ENCODE peak calls at places on chromosomes 2 and 18, in seven cellular contexts. R, S, F, U, W, L and E are unnamed samples.

GRCh38 chr2:145185696-145186095 is 665.8 kb upstream of the ZEB2 start:
- DNase-seq in R (no peak), S (no peak), F (no peak), U (no peak), W (no peak), L (no peak), E (no peak)

GRCh38 chr18:22167091-22167470 is 2.3 kb upstream of the GATA6 start:
- DNase-seq in R (peak; percentile 56), S (peak; percentile 49), F (no peak), U (no peak), W (no peak), L (no peak), E (no peak)

GRCh38 chr2:116645155-116645554 is 1169.3 kb upstream of the DDX18 start:
- DNase-seq in R (no peak), S (no peak), F (no peak), U (no peak), W (no peak), L (no peak), E (no peak)

GRCh38 chr2:62221141-62221540 is 25.2 kb downstream of the B3GNT2 start:
- DNase-seq in R (no peak), S (peak; percentile 70), F (no peak), U (no peak), W (no peak), L (no peak), E (no peak)

GRCh38 chr2:227473019-227473461 is 1.1 kb downstream of the AGFG1 start:
- DNase-seq in R (no peak), S (no peak), F (no peak), U (no peak), W (no peak), L (no peak), E (no peak)

GRCh38 chr2:96727431-96727830 is 12.4 kb downstream of the LMAN2L start:
- DNase-seq in R (no peak), S (peak; percentile 80), F (no peak), U (no peak), W (no peak), L (no peak), E (no peak)

GRCh38 chr2:650343-651310 is 26.6 kb downstream of the TMEM18 start:
- DNase-seq in R (no peak), S (no peak), F (no peak), U (peak; percentile 39), W (no peak), L (no peak), E (no peak)

GRCh38 chr2:183179156-183179555 is 54.9 kb downstream of the NUP35 start:
- DNase-seq in R (no peak), S (peak; percentile 48), F (no peak), U (no peak), W (no peak), L (no peak), E (no peak)

GRCh38 chr2:46001741-46002506 is 295.3 kb upstream of the EPAS1 start:
- DNase-seq in R (no peak), S (peak; percentile 78), F (no peak), U (no peak), W (no peak), L (no peak), E (no peak)

GRCh38 chr18:79405019-79405780 is 9.5 kb downstream of the NFATC1 start:
- DNase-seq in R (no peak), S (no peak), F (no peak), U (peak; percentile 50), W (no peak), L (no peak), E (no peak)

GRCh38 chr2:145563752-145564615 is 1044.1 kb upstream of the ZEB2 start:
- DNase-seq in R (no peak), S (no peak), F (no peak), U (no peak), W (no peak), L (peak; percentile 21), E (no peak)

GRCh38 chr2:112147796-112148195 is 9.6 kb downstream of the FBLN7 start:
- DNase-seq in R (peak; percentile 29), S (peak; percentile 65), F (no peak), U (no peak), W (peak; percentile 3), L (no peak), E (no peak)

GRCh38 chr2:109582928-109583895 is 30.6 kb downstream of the SEPTIN10 start:
- DNase-seq in R (no peak), S (peak; percentile 71), F (no peak), U (no peak), W (no peak), L (no peak), E (no peak)

GRCh38 chr18:55287935-55288868 is 299.8 kb downstream of the TCF4 start:
- DNase-seq in R (no peak), S (no peak), F (no peak), U (no peak), W (no peak), L (no peak), E (no peak)

GRCh38 chr2:167005096-167005495 is 116.8 kb downstream of the XIRP2 start:
- DNase-seq in R (no peak), S (no peak), F (no peak), U (no peak), W (no peak), L (no peak), E (no peak)

GRCh38 chr2:121530210-121530562 is 494 bp upstream of the RNU4ATAC start:
- DNase-seq in R (peak; percentile 79), S (peak; percentile 81), F (no peak), U (peak; percentile 91), W (no peak), L (no peak), E (peak; percentile 22)

GRCh38 chr18:73683618-73684238 is 463.9 kb downstream of the FBXO15 start:
- DNase-seq in R (no peak), S (peak; percentile 17), F (no peak), U (no peak), W (no peak), L (no peak), E (no peak)

GRCh38 chr2:163736433-163737168 is 793 bp upstream of the FIGN start:
- DNase-seq in R (peak; percentile 66), S (peak; percentile 50), F (no peak), U (peak; percentile 82), W (peak; percentile 19), L (no peak), E (no peak)

GRCh38 chr18:12540751-12541150 is 117.2 kb downstream of the SPIRE1 start:
- DNase-seq in R (no peak), S (no peak), F (no peak), U (no peak), W (no peak), L (no peak), E (no peak)

GRCh38 chr2:216426938-216427337 is 14.7 kb downstream of the SMARCAL1 start:
- DNase-seq in R (no peak), S (peak; percentile 38), F (no peak), U (no peak), W (no peak), L (no peak), E (no peak)

GRCh38 chr2:158197940-158198339 is 96.3 kb downstream of the UPP2 start:
- DNase-seq in R (no peak), S (no peak), F (no peak), U (no peak), W (peak; percentile 33), L (no peak), E (no peak)

GRCh38 chr2:172488556-172488955 is 61.2 kb downstream of the ITGA6 start:
- DNase-seq in R (no peak), S (no peak), F (no peak), U (no peak), W (no peak), L (no peak), E (no peak)

GRCh38 chr2:30910686-30911085 is 103.4 kb upstream of the CAPN13 start:
- DNase-seq in R (no peak), S (no peak), F (no peak), U (no peak), W (no peak), L (no peak), E (no peak)

GRCh38 chr2:1990724-1991123 is 246.4 kb upstream of the PXDN start:
- DNase-seq in R (peak; percentile 81), S (no peak), F (no peak), U (no peak), W (no peak), L (no peak), E (no peak)

DNA sequence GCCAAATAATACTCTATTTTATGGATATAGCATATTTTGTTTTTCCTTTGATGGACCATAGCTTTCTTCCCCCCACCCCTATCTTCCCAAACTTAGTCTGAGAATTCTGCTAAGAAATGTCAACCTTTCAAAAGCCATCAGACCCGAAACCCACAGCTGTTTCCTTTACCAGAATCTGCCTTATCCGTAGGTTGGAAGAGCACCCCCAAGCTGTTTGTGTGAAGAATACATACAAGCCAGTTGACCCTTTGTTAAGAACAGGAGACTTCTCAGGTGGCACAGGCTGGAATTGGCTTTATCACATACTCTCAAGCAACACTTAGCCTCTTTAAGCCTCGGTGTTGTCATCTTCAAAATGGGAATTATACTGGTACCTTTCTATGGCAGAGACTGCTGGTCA is 135.1 kb downstream of the ACTR3 start:
- DNase-seq in R (no peak), S (no peak), F (no peak), U (no peak), W (no peak), L (no peak), E (no peak)
- H3K4me3 ChIP-seq in R (no peak overlapping the region), S (no peak overlapping the region), F (no peak overlapping the region), U (no peak overlapping the region), W (no peak overlapping the region), L (no peak overlapping the region), E (no peak overlapping the region)

DNA sequence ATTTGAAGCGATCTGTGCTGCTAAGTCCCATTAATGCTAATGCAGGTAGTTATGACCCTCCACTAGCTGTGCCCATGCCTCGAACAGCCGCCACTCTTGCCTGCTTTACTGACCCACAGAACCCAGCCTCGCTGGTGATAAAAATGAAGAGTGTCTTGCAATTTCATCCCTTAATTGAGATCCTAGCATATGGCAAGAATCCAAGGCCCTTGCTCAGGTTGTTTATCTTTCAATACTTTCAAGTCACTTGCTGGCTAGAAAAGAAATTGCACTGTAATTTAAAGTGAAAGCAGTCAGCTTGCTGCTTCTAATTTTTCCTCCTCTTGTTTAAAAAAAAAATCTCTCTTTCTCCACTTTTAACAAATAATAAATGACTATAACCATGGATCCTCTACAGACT is 73.6 kb downstream of the ZNF521 start:
- DNase-seq in R (no peak), S (no peak), F (no peak), U (no peak), W (no peak), L (no peak), E (no peak)
- H3K4me1 ChIP-seq in R (peaks cover 14% of the 10 kb centered on the region), S (peaks cover 77% of the 10 kb centered on the region), F (no peaks in the 10 kb centered on the region), U (peaks cover 3% of the 10 kb centered on the region), W (no peaks in the 10 kb centered on the region), L (no peaks in the 10 kb centered on the region), E (no peaks in the 10 kb centered on the region)

DNA sequence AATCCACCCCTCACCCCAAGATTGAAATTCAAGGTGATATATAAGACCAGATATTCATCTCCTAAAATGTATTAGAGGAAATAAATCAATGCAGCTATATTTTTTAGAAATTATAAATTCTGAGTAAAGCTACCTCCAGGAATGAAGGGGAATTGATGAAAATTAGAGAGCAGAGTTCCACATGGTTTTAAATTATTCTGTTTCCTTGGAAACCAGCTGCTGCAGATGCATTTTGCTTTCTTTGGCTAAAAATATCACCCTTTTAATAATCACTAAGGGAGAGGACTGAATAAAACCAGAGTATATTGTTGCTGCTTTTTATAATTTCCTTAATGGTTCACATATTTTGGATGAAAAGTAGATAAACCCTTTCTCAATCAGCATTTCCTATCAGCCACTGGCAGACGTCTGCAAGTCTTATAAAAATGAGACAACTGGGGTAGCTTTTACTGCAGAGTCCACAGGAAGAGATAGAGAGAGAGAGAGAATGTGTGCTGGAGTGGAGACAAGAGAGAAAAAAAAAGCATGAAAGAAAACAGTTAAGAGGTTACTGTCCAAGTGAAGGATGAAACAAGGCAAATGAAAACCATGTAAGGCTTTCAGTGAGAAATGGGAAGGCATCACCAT is 2.0 kb downstream of the CSRNP3 start:
- DNase-seq in R (no peak), S (peak; percentile 59), F (no peak), U (no peak), W (no peak), L (no peak), E (no peak)
- H3K4me3 ChIP-seq in R (peak overlapping the region; percentile 60), S (peak overlapping the region; percentile 17), F (no peak overlapping the region), U (no peak overlapping the region), W (no peak overlapping the region), L (no peak overlapping the region), E (no peak overlapping the region)

GRCh38 chr2:127097841-127098651 is 8.9 kb downstream of the BIN1 start:
- DNase-seq in R (peak; percentile 20), S (no peak), F (no peak), U (peak; percentile 64), W (no peak), L (no peak), E (no peak)
- H3K4me1 ChIP-seq in R (peaks cover 6% of the 10 kb centered on the region), S (peaks cover 14% of the 10 kb centered on the region), F (no peaks in the 10 kb centered on the region), U (peaks cover 16% of the 10 kb centered on the region), W (peaks cover 3% of the 10 kb centered on the region), L (no peaks in the 10 kb centered on the region), E (peaks cover 32% of the 10 kb centered on the region)